ENCODE peak calls at places on chromosome 9, in seven cellular contexts. T, P, W, R, I, O and G are unnamed samples.

GRCh38 chr9:110320651-110321050 is 17.0 kb downstream of the TXNDC8 start:
- DNase-seq in W (no peak), O (no peak), T (no peak), R (no peak), I (no peak), P (no peak), G (no peak)

GRCh38 chr9:38017149-38017884 is 51.7 kb downstream of the SHB start:
- DNase-seq in R (peak; percentile 80), P (no peak), I (no peak), T (no peak), O (peak; percentile 80), W (no peak), G (peak; percentile 51)

GRCh38 chr9:135216236-135216635 is 128.8 kb downstream of the OLFM1 start:
- DNase-seq in R (no peak), O (no peak), I (no peak), T (no peak), P (no peak), W (no peak), G (no peak)

GRCh38 chr9:27351438-27351837 is 54.5 kb upstream of the EQTN start:
- DNase-seq in P (no peak), T (no peak), I (no peak), W (no peak), O (no peak), R (no peak), G (no peak)

GRCh38 chr9:132876849-132877248 is 1.2 kb downstream of the AK8 start:
- DNase-seq in W (no peak), P (no peak), I (no peak), T (no peak), O (no peak), R (no peak), G (no peak)

GRCh38 chr9:126919193-126919592 is 4.6 kb downstream of the RALGPS1 start:
- DNase-seq in I (no peak), O (no peak), R (no peak), W (no peak), P (peak; percentile 86), T (no peak), G (no peak)

GRCh38 chr9:68496356-68496755 is 44.3 kb downstream of the TMEM252 start:
- DNase-seq in T (no peak), I (no peak), W (no peak), O (no peak), P (no peak), R (no peak), G (no peak)

GRCh38 chr9:134676886-134677285 is 35.3 kb downstream of the COL5A1 start:
- DNase-seq in T (no peak), R (no peak), O (no peak), I (no peak), W (no peak), P (no peak), G (no peak)

GRCh38 chr9:114792396-114792795 is 13.4 kb downstream of the TNFSF15 start:
- DNase-seq in I (no peak), R (no peak), T (no peak), P (no peak), O (no peak), W (no peak), G (no peak)

GRCh38 chr9:120918931-120919638 is 7.5 kb downstream of the TRAF1 start:
- DNase-seq in T (no peak), P (no peak), O (no peak), W (no peak), R (no peak), I (no peak), G (no peak)

GRCh38 chr9:71518045-71518888 is 250.0 kb downstream of the CEMIP2 start:
- DNase-seq in R (no peak), T (no peak), I (no peak), O (no peak), P (no peak), W (no peak), G (no peak)

GRCh38 chr9:133141833-133142594 is 21.0 kb upstream of the RALGDS start:
- DNase-seq in R (no peak), I (no peak), T (no peak), P (no peak), O (peak; percentile 87), W (no peak), G (no peak)

GRCh38 chr9:7298123-7298522 is 501.5 kb downstream of the DMAC1 start:
- DNase-seq in T (no peak), W (no peak), I (peak; percentile 92), O (no peak), P (no peak), R (no peak), G (no peak)

GRCh38 chr9:79759460-79759859 is 187.7 kb downstream of the TLE4 start:
- DNase-seq in P (no peak), O (no peak), T (no peak), W (no peak), I (no peak), R (no peak), G (no peak)

GRCh38 chr9:134836406-134836970 is 44.1 kb upstream of the FCN2 start:
- DNase-seq in R (no peak), I (no peak), T (no peak), O (no peak), P (no peak), W (no peak), G (no peak)

GRCh38 chr9:128056086-128056485 is 11.0 kb downstream of the NAIF1 start:
- DNase-seq in O (no peak), I (no peak), R (no peak), W (no peak), P (no peak), T (no peak), G (no peak)

GRCh38 chr9:124776952-124777645 is at the start of gene OLFML2A:
- DNase-seq in R (peak; percentile 83), W (no peak), T (no peak), I (no peak), P (no peak), O (peak; percentile 86), G (peak; percentile 54)

GRCh38 chr9:74577956-74578355 is 80.8 kb downstream of the RORB start:
- DNase-seq in T (peak; percentile 4), P (peak; percentile 9), I (no peak), W (peak; percentile 1), O (no peak), R (no peak), G (no peak)

GRCh38 chr9:136771907-136772306 is 7.6 kb upstream of the LCN15 start:
- DNase-seq in O (no peak), W (no peak), T (no peak), P (no peak), R (no peak), I (no peak), G (no peak)

GRCh38 chr9:106859957-106860715 is 2.8 kb upstream of the ZNF462 start:
- DNase-seq in T (no peak), P (no peak), O (peak; percentile 54), R (peak; percentile 83), W (peak; percentile 41), I (no peak), G (no peak)

DNA sequence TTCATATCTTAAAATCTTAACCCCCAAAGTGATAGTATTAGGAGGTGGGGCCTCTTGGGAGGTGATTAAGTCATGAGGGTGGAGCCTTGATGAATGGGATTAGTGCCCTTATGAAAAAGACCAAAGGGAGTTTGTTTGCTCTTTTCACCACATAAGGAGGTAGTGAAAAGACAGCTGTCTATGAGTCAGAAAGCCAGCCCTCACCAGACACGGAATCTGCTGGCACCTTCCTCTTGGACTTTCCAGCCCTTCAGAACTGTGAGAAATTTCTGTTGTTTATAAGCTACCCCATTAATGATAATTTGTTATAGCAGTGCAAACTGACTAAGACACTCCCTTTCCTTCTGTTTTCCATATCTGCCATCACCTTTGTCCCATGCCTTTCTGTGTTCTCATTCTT is 20.8 kb downstream of the IFNB1 start:
- DNase-seq in R (no peak), I (no peak), O (no peak), P (no peak), T (no peak), W (no peak), G (no peak)
- TF ChIP-seq JUND in R (no peak), I (no peak), O (no peak), P (no peak), T (no peak), W (no peak), G (no peak)

DNA sequence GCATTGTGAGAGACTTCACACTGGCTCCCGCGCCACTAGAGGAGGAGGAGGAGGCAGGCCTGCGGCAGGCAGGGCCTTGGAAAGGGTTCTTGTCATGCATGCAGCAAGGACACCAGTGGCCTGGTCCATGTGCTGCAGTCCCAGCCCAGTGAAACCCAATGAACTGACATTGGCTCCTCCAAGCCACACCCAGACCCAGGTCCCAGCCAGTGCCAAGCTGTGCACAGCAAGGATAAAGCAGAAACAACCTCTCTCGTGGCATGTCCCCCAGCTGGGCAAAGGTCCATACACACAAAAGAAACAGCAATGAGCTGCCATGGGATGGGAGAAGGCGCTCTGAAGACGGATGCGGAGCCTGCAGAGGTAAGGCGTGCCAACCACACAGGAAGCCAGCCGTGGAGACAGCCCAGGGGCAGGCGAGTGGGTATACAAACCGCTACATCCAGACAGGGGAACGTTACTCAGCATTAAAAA is 89.2 kb downstream of the SEMA4D start:
- DNase-seq in P (no peak), I (no peak), W (no peak), T (no peak), O (no peak), R (no peak), G (no peak)
- TF ChIP-seq JUND in P (no peak), I (no peak), W (no peak), T (no peak), O (no peak), R (no peak), G (no peak)

GRCh38 chr9:99828417-99829176 is 6.9 kb downstream of the NR4A3 start:
- DNase-seq in O (no peak), P (no peak), T (no peak), W (no peak), R (peak; percentile 68), I (no peak), G (no peak)
- TF ChIP-seq JUND in O (no peak), P (no peak), T (no peak), W (no peak), R (no peak), I (no peak), G (no peak)

GRCh38 chr9:76887003-76887821 is 18.7 kb downstream of the PRUNE2 start:
- DNase-seq in O (no peak), I (no peak), W (no peak), P (no peak), R (no peak), T (no peak), G (no peak)

GRCh38 chr9:76886318-76886717 is 19.6 kb downstream of the PRUNE2 start:
- DNase-seq in P (no peak), T (no peak), R (no peak), I (no peak), W (no peak), O (no peak), G (no peak)

GRCh38 chr9:76884823-76885222 is 21.1 kb downstream of the PRUNE2 start:
- DNase-seq in T (no peak), W (no peak), I (no peak), O (no peak), R (no peak), P (no peak), G (no peak)

GRCh38 chr9:76891279-76891678 is 14.6 kb downstream of the PRUNE2 start:
- DNase-seq in O (no peak), T (no peak), W (no peak), R (no peak), P (no peak), I (no peak), G (no peak)

DNA sequence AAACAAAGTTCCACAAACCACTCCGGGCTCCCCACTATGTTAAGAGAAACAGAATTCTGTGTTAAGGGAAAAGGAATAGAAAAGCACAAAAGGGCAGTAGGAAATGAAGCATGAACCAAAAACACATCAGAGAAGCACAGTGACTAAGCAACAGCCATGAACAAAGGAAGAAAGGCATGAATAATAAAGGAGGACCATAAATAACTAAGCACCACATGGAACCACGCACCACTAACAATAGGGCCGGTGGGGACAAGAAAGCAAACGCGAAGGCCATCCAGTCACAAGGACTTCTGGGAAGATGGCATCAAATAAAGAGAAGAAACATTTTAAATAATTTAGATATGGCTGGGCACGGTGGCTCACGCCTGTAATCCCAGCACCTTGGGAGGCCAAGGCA is 18.0 kb downstream of the PRUNE2 start:
- DNase-seq in T (no peak), O (no peak), I (no peak), P (no peak), R (no peak), W (no peak), G (no peak)
- TF ChIP-seq JUND in T (no peak), O (no peak), I (no peak), P (no peak), R (no peak), W (no peak), G (no peak)